ENCODE peak calls at places on chromosomes 12 and 14, in five cellular contexts. U, G, P, M and R are unnamed samples.
A peak's percentile ranks its signal among the peaks of the same experiment; 100 is the strongest.

GRCh38 chr14:103641181-103641580 is 12.2 kb downstream of the KLC1 start:
- DNase-seq in U (no peak), P (no peak), G (no peak), M (peak; percentile 83), R (no peak)

GRCh38 chr14:36580856-36581831 is 1.3 kb downstream of the NKX2-8 start:
- DNase-seq in U (peak; percentile 77), M (peak; percentile 62), P (peak; percentile 54), G (no peak), R (no peak)

GRCh38 chr14:33016611-33017010 is 77.9 kb downstream of the NPAS3 start:
- DNase-seq in M (peak; percentile 7), U (no peak), P (no peak), G (no peak), R (no peak)

GRCh38 chr12:77294016-77294415 is 228.6 kb upstream of the E2F7 start:
- DNase-seq in U (no peak), P (no peak), M (peak; percentile 10), G (no peak), R (no peak)

GRCh38 chr14:102954081-102954789 is 31.8 kb downstream of the AMN start:
- DNase-seq in G (no peak), P (no peak), U (no peak), M (no peak), R (no peak)

GRCh38 chr14:26526132-26526531 is 71.7 kb downstream of the NOVA1 start:
- DNase-seq in G (no peak), U (no peak), P (no peak), M (peak; percentile 83), R (no peak)

GRCh38 chr12:109827566-109828550 is 5.3 kb downstream of the TRPV4 start:
- DNase-seq in M (no peak), P (no peak), G (peak; percentile 20), U (peak; percentile 85), R (no peak)

GRCh38 chr12:89060133-89060532 is 292.2 kb downstream of the DUSP6 start:
- DNase-seq in U (no peak), P (no peak), G (no peak), M (peak; percentile 17), R (no peak)

GRCh38 chr12:3493225-3494049 is 2.4 kb downstream of the PRMT8 start:
- DNase-seq in P (no peak), M (no peak), G (no peak), U (no peak), R (no peak)

GRCh38 chr12:100926669-100927248 is 132.2 kb downstream of the ANO4 start:
- DNase-seq in M (peak; percentile 17), G (peak; percentile 11), U (no peak), P (no peak), R (no peak)

GRCh38 chr14:104293851-104294627 is 155.7 kb downstream of the KIF26A start:
- DNase-seq in M (peak; percentile 4), U (peak; percentile 51), G (no peak), P (no peak), R (no peak)